ENCODE peak calls at places on chromosomes 3 and 15, in four cellular contexts. L is GM12865, U is H7, C is Calu3. R is an unnamed sample.

GRCh38 chr15:74585857-74586256 is 29.8 kb upstream of the CLK3 start:
- DNase-seq in L (no peak), U (no peak), C (no peak), R (no peak)

GRCh38 chr3:52162250-52162872 is 8.1 kb upstream of the POC1A start:
- DNase-seq in L (no peak), U (no peak), C (no peak), R (no peak)

GRCh38 chr3:385151-385550 is 188.6 kb downstream of the CHL1 start:
- DNase-seq in L (no peak), U (no peak), C (no peak), R (no peak)

GRCh38 chr3:33920511-33920910 is 122.1 kb downstream of the PDCD6IP start:
- DNase-seq in L (no peak), U (no peak), C (no peak), R (no peak)

GRCh38 chr3:5264896-5265770 is 77.6 kb downstream of the EDEM1 start:
- DNase-seq in L (no peak), U (no peak), C (no peak), R (no peak)

GRCh38 chr3:106228271-106228670 is 359.5 kb upstream of the CBLB start:
- DNase-seq in L (no peak), U (no peak), C (no peak), R (peak; percentile 86)

GRCh38 chr3:67384790-67385397 is 269.5 kb downstream of the SUCLG2 start:
- DNase-seq in L (peak; percentile 53), U (peak; percentile 66), C (peak; percentile 18), R (peak; percentile 33)

GRCh38 chr3:184639351-184639750 is 72.5 kb downstream of the MAGEF1 start:
- DNase-seq in L (no peak), U (no peak), C (no peak), R (no peak)

GRCh38 chr15:84761534-84762190 is 13.3 kb downstream of the ZNF592 start:
- DNase-seq in L (peak; percentile 64), U (no peak), C (no peak), R (no peak)

GRCh38 chr3:150238995-150239612 is 169.0 kb upstream of the TSC22D2 start:
- DNase-seq in L (no peak), U (peak; percentile 59), C (peak; percentile 72), R (no peak)

GRCh38 chr3:15330031-15330596 is 2.3 kb downstream of the SH3BP5 start:
- DNase-seq in L (peak; percentile 26), U (no peak), C (no peak), R (peak; percentile 34)

GRCh38 chr15:51883436-51883835 is 54.0 kb downstream of the TMOD3 start:
- DNase-seq in L (no peak), U (no peak), C (no peak), R (no peak)

GRCh38 chr3:7144696-7145308 is 283.9 kb downstream of the GRM7 start:
- DNase-seq in L (peak; percentile 60), U (peak; percentile 11), C (no peak), R (peak; percentile 70)

GRCh38 chr3:69806735-69807438 is 67.6 kb downstream of the MITF start:
- DNase-seq in L (no peak), U (no peak), C (no peak), R (no peak)

GRCh38 chr3:112273536-112273935 is 20.5 kb downstream of the SLC9C1 start:
- DNase-seq in L (no peak), U (no peak), C (no peak), R (no peak)

GRCh38 chr3:56424357-56424756 is 43.9 kb downstream of the ERC2 start:
- DNase-seq in L (peak; percentile 28), U (no peak), C (no peak), R (no peak)

GRCh38 chr3:5638550-5638949 is 451.0 kb downstream of the EDEM1 start:
- DNase-seq in L (no peak), U (no peak), C (no peak), R (no peak)

GRCh38 chr15:55758580-55758986 is 15.6 kb upstream of the PRTG start:
- DNase-seq in L (no peak), U (no peak), C (no peak), R (no peak)

GRCh38 chr15:99076555-99077308 is 28.1 kb upstream of the SYNM start:
- DNase-seq in L (peak; percentile 88), U (peak; percentile 75), C (peak; percentile 61), R (peak; percentile 81)

GRCh38 chr3:135860761-135861160 is 104.8 kb upstream of the PPP2R3A start:
- DNase-seq in L (no peak), U (no peak), C (no peak), R (no peak)

GRCh38 chr3:12352253-12352652 is 63.4 kb downstream of the PPARG start:
- DNase-seq in L (no peak), U (no peak), C (no peak), R (peak; percentile 25)

GRCh38 chr3:98906230-98906629 is 4.7 kb upstream of the DCBLD2 start:
- DNase-seq in L (no peak), U (no peak), C (no peak), R (no peak)

GRCh38 chr3:123258811-123259420 is 57.2 kb downstream of the SEC22A start:
- DNase-seq in L (peak; percentile 37), U (no peak), C (no peak), R (peak; percentile 75)

GRCh38 chr3:196804775-196805174 is 62.9 kb upstream of the SENP5 start:
- DNase-seq in L (no peak), U (no peak), C (no peak), R (no peak)

GRCh38 chr15:24961967-24962366 is 7.2 kb downstream of the SNRPN start:
- DNase-seq in L (no peak), U (no peak), C (no peak), R (no peak)

GRCh38 chr15:69165637-69166025 is 5.2 kb downstream of the GLCE start:
- DNase-seq in L (no peak), U (no peak), C (no peak), R (no peak)

GRCh38 chr3:52530918-52531635 is 2.6 kb downstream of the NT5DC2 start:
- DNase-seq in L (no peak), U (peak; percentile 44), C (no peak), R (no peak)

GRCh38 chr3:82132210-82133069 is 371.0 kb upstream of the GBE1 start:
- DNase-seq in L (no peak), U (no peak), C (no peak), R (no peak)

GRCh38 chr3:13507791-13508339 is 27.8 kb downstream of the HDAC11 start:
- DNase-seq in L (no peak), U (peak; percentile 89), C (no peak), R (no peak)

GRCh38 chr15:31485431-31485830 is 158.8 kb downstream of the KLF13 start:
- DNase-seq in L (no peak), U (no peak), C (no peak), R (no peak)

R was measured in OCI-M1.